ENCODE peak calls at places on chromosomes 3 and 15, in four cellular contexts. J is stimulated activated CD8-positive, alpha-beta memory T cell treated with anti-CD3 and anti-CD28 coated beads, Interleukin-4, amount 100 ng/mL, for 1 hour; A is AG10803; H is activated gamma-delta T cell treated with anti-CD3 and anti-CD28 coated beads, Interleukin-2, amount 50 U/mL, for 16 hours. G is an unnamed sample.

GRCh38 chr3:43759297-43759782 is 68.6 kb downstream of the ABHD5 start:
- DNase-seq in J (no peak), A (peak), H (no peak), G (peak)

GRCh38 chr15:71634820-71635219 is 175.5 kb upstream of the NR2E3 start:
- DNase-seq in J (no peak), A (peak), H (no peak), G (no peak)

GRCh38 chr3:98644168-98644567 is 50.8 kb upstream of the CPOX start:
- DNase-seq in J (no peak), A (no peak), H (no peak), G (no peak)

GRCh38 chr3:181488536-181488935 is 223.2 kb upstream of the SOX2 start:
- DNase-seq in J (no peak), A (no peak), H (no peak), G (no peak)

GRCh38 chr3:156183396-156183795 is 63.0 kb downstream of the KCNAB1 start:
- DNase-seq in J (no peak), A (no peak), H (no peak), G (no peak)

GRCh38 chr15:67110400-67110799 is 45.0 kb downstream of the SMAD3 start:
- DNase-seq in J (no peak), A (no peak), H (no peak), G (no peak)

GRCh38 chr15:33621156-33621555 is 310.4 kb downstream of the RYR3 start:
- DNase-seq in J (no peak), A (peak), H (no peak), G (no peak)

GRCh38 chr15:61228025-61228901 is 839 bp downstream of the RORA start:
- DNase-seq in J (no peak), A (peak), H (no peak), G (peak)

GRCh38 chr15:60620707-60621106 is 141.8 kb upstream of the ICE2 start:
- DNase-seq in J (no peak), A (peak), H (no peak), G (no peak)

GRCh38 chr3:171876651-171877272 is 33.6 kb downstream of the TMEM212 start:
- DNase-seq in J (no peak), A (peak), H (no peak), G (peak)

GRCh38 chr3:14884665-14885064 is 62.7 kb upstream of the NR2C2 start:
- DNase-seq in J (no peak), A (no peak), H (no peak), G (no peak)

GRCh38 chr3:170301404-170301803 is 56.1 kb upstream of the SKIL start:
- DNase-seq in J (no peak), A (peak), H (no peak), G (no peak)

GRCh38 chr3:65922441-65922840 is 116.3 kb downstream of the MAGI1 start:
- DNase-seq in J (no peak), A (peak), H (no peak), G (peak)

GRCh38 chr3:129439381-129439816 is 349 bp downstream of the MBD4 start:
- DNase-seq in J (peak), A (peak), H (peak), G (peak)

GRCh38 chr3:132344666-132345280 is 27.6 kb downstream of the ACP3 start:
- DNase-seq in J (no peak), A (peak), H (no peak), G (peak)

GRCh38 chr3:105647047-105647446 is 221.8 kb downstream of the CBLB start:
- DNase-seq in J (no peak), A (peak), H (no peak), G (peak)

GRCh38 chr15:57348081-57348480 is 28.2 kb upstream of the CGNL1 start:
- DNase-seq in J (no peak), A (no peak), H (no peak), G (no peak)

GRCh38 chr3:12155833-12156232 is 2.9 kb downstream of the TIMP4 start:
- DNase-seq in J (no peak), A (peak), H (no peak), G (peak)

GRCh38 chr15:50830477-50831354 is 65.2 kb upstream of the SPPL2A start:
- DNase-seq in J (no peak), A (no peak), H (no peak), G (no peak)

GRCh38 chr3:27044926-27045481 is 324.2 kb downstream of the NEK10 start:
- DNase-seq in J (no peak), A (no peak), H (no peak), G (no peak)

GRCh38 chr15:57427367-57427821 is 51.1 kb downstream of the CGNL1 start:
- DNase-seq in J (no peak), A (peak), H (no peak), G (peak)

GRCh38 chr3:158864492-158864891 is 62.6 kb downstream of the MFSD1 start:
- DNase-seq in J (no peak), A (no peak), H (no peak), G (no peak)

GRCh38 chr15:38647683-38648082 is 83.1 kb upstream of the RASGRP1 start:
- DNase-seq in J (no peak), A (peak), H (no peak), G (peak)

GRCh38 chr3:173652093-173652492 is 254.5 kb downstream of the NLGN1 start:
- DNase-seq in J (no peak), A (no peak), H (no peak), G (peak)

GRCh38 chr15:91413142-91413541 is 313.1 kb downstream of the SV2B start:
- DNase-seq in J (no peak), A (no peak), H (no peak), G (no peak)

G was measured in EL.